ENCODE peak calls at places on chromosomes 11 and 22, in four cellular contexts. One of them, this sample, is unnamed. For H3K9me3 and H3K4me1, the result is how much of the 10 kb centered on the place peaks cover.

GRCh38 chr11:66510990-66511339 is 530 bp downstream of the BBS1 start:
- DNase-seq in H9: no peak
- DNase-seq in kidney: no peak
- DNase-seq in CD8-positive, alpha-beta T cell: no peak
- DNase-seq in this sample: no peak

GRCh38 chr11:129705341-129705740 is 110.3 kb upstream of the TMEM45B start:
- DNase-seq in H9: no peak
- DNase-seq in kidney: no peak
- DNase-seq in CD8-positive, alpha-beta T cell: no peak
- DNase-seq in this sample: no peak

GRCh38 chr11:40295466-40295865 is 1164.0 kb downstream of the LRRC4C start:
- DNase-seq in H9: no peak
- DNase-seq in kidney: no peak
- DNase-seq in CD8-positive, alpha-beta T cell: no peak
- DNase-seq in this sample: no peak

GRCh38 chr11:86592659-86593451 is 79.6 kb downstream of the ME3 start:
- DNase-seq in H9: no peak
- DNase-seq in kidney: no peak
- DNase-seq in CD8-positive, alpha-beta T cell: peak
- DNase-seq in this sample: peak

GRCh38 chr11:33207408-33207985 is 46.2 kb upstream of the CSTF3 start:
- DNase-seq in H9: no peak
- DNase-seq in kidney: no peak
- DNase-seq in CD8-positive, alpha-beta T cell: no peak
- DNase-seq in this sample: no peak

GRCh38 chr11:24842308-24842707 is 345.5 kb downstream of the LUZP2 start:
- DNase-seq in H9: no peak
- DNase-seq in kidney: no peak
- DNase-seq in CD8-positive, alpha-beta T cell: no peak
- DNase-seq in this sample: no peak

GRCh38 chr11:10770626-10771254 is 19.7 kb downstream of the CTR9 start:
- DNase-seq in H9: no peak
- DNase-seq in kidney: no peak
- DNase-seq in CD8-positive, alpha-beta T cell: peak
- DNase-seq in this sample: peak

GRCh38 chr11:19935507-19935906 is 222.9 kb downstream of the NAV2 start:
- DNase-seq in H9: peak
- DNase-seq in kidney: no peak
- DNase-seq in CD8-positive, alpha-beta T cell: no peak
- DNase-seq in this sample: peak

GRCh38 chr11:69576069-69576782 is 64.7 kb upstream of the CCND1 start:
- DNase-seq in H9: no peak
- DNase-seq in kidney: no peak
- DNase-seq in CD8-positive, alpha-beta T cell: no peak
- DNase-seq in this sample: peak

GRCh38 chr22:41030891-41031290 is 61.5 kb upstream of the EP300 start:
- DNase-seq in H9: no peak
- DNase-seq in kidney: no peak
- DNase-seq in CD8-positive, alpha-beta T cell: no peak
- DNase-seq in this sample: no peak

GRCh38 chr11:69654001-69654659 is 13.2 kb downstream of the CCND1 start:
- DNase-seq in H9: peak
- DNase-seq in kidney: peak
- DNase-seq in CD8-positive, alpha-beta T cell: no peak
- DNase-seq in this sample: no peak

GRCh38 chr22:35804421-35804820 is 86.7 kb downstream of the APOL5 start:
- DNase-seq in H9: no peak
- DNase-seq in kidney: no peak
- DNase-seq in CD8-positive, alpha-beta T cell: no peak
- DNase-seq in this sample: no peak

GRCh38 chr11:120778692-120779490 is 245.0 kb upstream of the TBCEL start:
- DNase-seq in H9: peak
- DNase-seq in kidney: no peak
- DNase-seq in CD8-positive, alpha-beta T cell: no peak
- DNase-seq in this sample: no peak

GRCh38 chr22:31829505-31829904 is 75.7 kb downstream of the DEPDC5 start:
- DNase-seq in H9: no peak
- DNase-seq in kidney: no peak
- DNase-seq in CD8-positive, alpha-beta T cell: no peak
- DNase-seq in this sample: peak

GRCh38 chr11:112822478-112823274 is 138.5 kb upstream of the NCAM1 start:
- DNase-seq in H9: peak
- DNase-seq in kidney: no peak
- DNase-seq in CD8-positive, alpha-beta T cell: no peak
- DNase-seq in this sample: no peak

GRCh38 chr22:39384750-39385480 is 14.7 kb upstream of the TAB1 start:
- DNase-seq in H9: peak
- DNase-seq in kidney: no peak
- DNase-seq in CD8-positive, alpha-beta T cell: no peak
- DNase-seq in this sample: no peak

GRCh38 chr11:6307879-6308278 is 12.4 kb downstream of the CAVIN3 start:
- DNase-seq in H9: no peak
- DNase-seq in kidney: no peak
- DNase-seq in CD8-positive, alpha-beta T cell: no peak
- DNase-seq in this sample: no peak

GRCh38 chr11:44619931-44620725 is 54.7 kb downstream of the CD82 start:
- DNase-seq in H9: peak
- DNase-seq in kidney: no peak
- DNase-seq in CD8-positive, alpha-beta T cell: peak
- DNase-seq in this sample: no peak

GRCh38 chr11:30935861-30936260 is 349.7 kb upstream of the MPPED2 start:
- DNase-seq in H9: no peak
- DNase-seq in kidney: no peak
- DNase-seq in CD8-positive, alpha-beta T cell: no peak
- DNase-seq in this sample: no peak

GRCh38 chr11:91435694-91436375 is 788.8 kb upstream of the FAT3 start:
- DNase-seq in H9: no peak
- DNase-seq in kidney: no peak
- DNase-seq in CD8-positive, alpha-beta T cell: no peak
- DNase-seq in this sample: no peak

GRCh38 chr22:29337631-29338284 is 22.3 kb upstream of the RASL10A start:
- DNase-seq in H9: no peak
- DNase-seq in kidney: no peak
- DNase-seq in CD8-positive, alpha-beta T cell: no peak
- DNase-seq in this sample: no peak

GRCh38 chr22:44191036-44191454 is 10.3 kb downstream of the PARVG start:
- DNase-seq in H9: no peak
- DNase-seq in kidney: peak
- DNase-seq in CD8-positive, alpha-beta T cell: no peak
- DNase-seq in this sample: no peak

GRCh38 chr11:110507328-110507727 is 77.6 kb downstream of the FDX1 start:
- DNase-seq in H9: no peak
- DNase-seq in kidney: no peak
- DNase-seq in CD8-positive, alpha-beta T cell: no peak
- DNase-seq in this sample: no peak

GRCh38 chr11:78932757-78933156 is 358.1 kb upstream of the NARS2 start:
- DNase-seq in H9: no peak
- DNase-seq in kidney: no peak
- DNase-seq in CD8-positive, alpha-beta T cell: no peak
- DNase-seq in this sample: no peak

GRCh38 chr11:69050592-69051380 is 2.1 kb downstream of the TPCN2 start:
- DNase-seq in H9: no peak
- DNase-seq in kidney: peak
- DNase-seq in CD8-positive, alpha-beta T cell: no peak
- DNase-seq in this sample: no peak

GRCh38 chr22:34430386-34430785 is 510.1 kb upstream of the LARGE1 start:
- DNase-seq in H9: no peak
- DNase-seq in kidney: no peak
- DNase-seq in CD8-positive, alpha-beta T cell: no peak
- DNase-seq in this sample: no peak

GRCh38 chr22:50143096-50143495 is 27.4 kb upstream of the PANX2 start:
- DNase-seq in H9: no peak
- DNase-seq in kidney: no peak
- DNase-seq in CD8-positive, alpha-beta T cell: no peak
- DNase-seq in this sample: peak

GRCh38 chr11:114813216-114813615 is 134.9 kb downstream of the NXPE2 start:
- DNase-seq in H9: no peak
- DNase-seq in kidney: no peak
- DNase-seq in CD8-positive, alpha-beta T cell: no peak
- DNase-seq in this sample: no peak

DNA sequence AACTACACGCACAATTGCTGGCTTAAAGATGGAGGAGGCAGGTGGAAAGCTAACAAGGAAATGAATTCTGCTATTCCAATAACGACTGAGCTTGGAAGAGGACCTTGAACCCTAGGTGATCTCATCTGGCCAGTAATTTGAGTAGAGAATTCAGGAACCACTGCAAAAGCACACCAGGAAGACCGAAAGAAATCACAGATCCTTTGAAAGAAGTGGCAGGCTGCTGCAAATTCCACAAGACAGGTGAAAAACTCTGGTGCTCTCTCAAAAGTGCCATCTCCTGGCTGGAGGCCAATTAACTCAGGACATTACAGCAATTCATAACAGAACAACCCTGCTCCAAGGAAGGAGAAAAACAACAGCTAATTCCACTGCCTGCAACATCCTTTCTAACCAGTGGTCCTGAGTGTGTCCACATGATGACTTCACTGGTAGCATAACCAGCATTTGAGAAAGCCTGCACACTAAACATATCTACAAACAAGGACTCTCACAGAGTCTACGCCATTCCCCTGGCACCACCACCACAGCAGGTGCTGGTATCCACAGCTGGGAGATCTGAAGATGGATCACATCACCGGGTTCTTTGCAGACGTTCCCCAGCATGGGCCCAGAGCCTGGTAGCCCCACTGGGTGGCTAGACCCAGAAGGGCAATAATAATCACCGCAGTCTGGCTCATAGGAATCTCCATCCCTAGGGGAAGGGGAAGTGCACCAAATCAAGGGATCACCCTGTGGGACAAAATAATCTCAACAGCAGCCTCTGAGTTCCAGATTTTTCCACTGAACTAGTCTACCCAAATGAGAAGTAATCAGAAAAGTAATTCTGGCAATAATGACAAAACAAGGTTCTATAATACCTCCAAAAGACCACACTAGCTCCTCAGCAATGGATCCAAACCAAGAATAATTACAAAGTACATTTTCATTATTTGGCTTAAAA is 44.9 kb upstream of the CLTCL1 start:
- DNase-seq in H9: no peak
- DNase-seq in kidney: no peak
- DNase-seq in CD8-positive, alpha-beta T cell: no peak
- DNase-seq in this sample: no peak
- H3K9me3 ChIP-seq in H9: under half
- H3K9me3 ChIP-seq in kidney: under half
- H3K9me3 ChIP-seq in CD8-positive, alpha-beta T cell: under half
- H3K9me3 ChIP-seq in this sample: under half

GRCh38 chr11:12433571-12434061 is 56.2 kb downstream of the PARVA start:
- DNase-seq in H9: no peak
- DNase-seq in kidney: no peak
- DNase-seq in CD8-positive, alpha-beta T cell: no peak
- DNase-seq in this sample: peak

GRCh38 chr11:12435264-12435663 is 57.9 kb downstream of the PARVA start:
- DNase-seq in H9: no peak
- DNase-seq in kidney: no peak
- DNase-seq in CD8-positive, alpha-beta T cell: no peak
- DNase-seq in this sample: no peak

GRCh38 chr11:12432507-12432906 is 55.1 kb downstream of the PARVA start:
- DNase-seq in H9: no peak
- DNase-seq in kidney: no peak
- DNase-seq in CD8-positive, alpha-beta T cell: no peak
- DNase-seq in this sample: no peak

GRCh38 chr11:12436266-12436665 is 58.9 kb downstream of the PARVA start:
- DNase-seq in H9: no peak
- DNase-seq in kidney: no peak
- DNase-seq in CD8-positive, alpha-beta T cell: no peak
- DNase-seq in this sample: no peak

DNA sequence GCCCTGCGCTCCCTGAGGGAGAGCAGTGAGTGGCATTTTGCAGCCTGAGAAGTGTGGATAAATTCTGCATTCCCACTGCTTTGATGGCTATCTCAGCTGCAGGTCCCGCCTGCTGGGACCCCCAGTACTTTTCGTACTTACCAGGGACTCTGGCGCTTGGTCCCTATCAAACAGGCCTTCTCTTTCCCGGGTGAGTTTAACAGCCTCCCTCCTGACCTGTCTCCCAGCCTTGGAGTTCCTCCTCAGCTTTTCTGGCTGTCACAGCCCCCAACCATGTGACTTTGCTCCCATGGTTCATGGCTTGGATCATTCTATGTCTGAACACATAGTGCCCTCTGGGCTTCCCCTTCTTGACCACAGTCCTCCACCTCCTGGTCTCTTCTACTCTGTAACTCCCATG is 56.9 kb downstream of the PARVA start:
- DNase-seq in H9: no peak
- DNase-seq in kidney: no peak
- DNase-seq in CD8-positive, alpha-beta T cell: no peak
- DNase-seq in this sample: no peak
- H3K4me1 ChIP-seq in H9: under half
- H3K4me1 ChIP-seq in kidney: under half
- H3K4me1 ChIP-seq in CD8-positive, alpha-beta T cell: under half
- H3K4me1 ChIP-seq in this sample: half or more

GRCh38 chr11:94650756-94651155 is 83.6 kb downstream of the PIWIL4 start:
- DNase-seq in H9: no peak
- DNase-seq in kidney: peak
- DNase-seq in CD8-positive, alpha-beta T cell: no peak
- DNase-seq in this sample: no peak
- H3K9me3 ChIP-seq in H9: under half
- H3K9me3 ChIP-seq in kidney: under half
- H3K9me3 ChIP-seq in CD8-positive, alpha-beta T cell: under half
- H3K9me3 ChIP-seq in this sample: under half

GRCh38 chr22:21829523-21829922 is 37.9 kb downstream of the MAPK1 start:
- DNase-seq in H9: no peak
- DNase-seq in kidney: no peak
- DNase-seq in CD8-positive, alpha-beta T cell: no peak
- DNase-seq in this sample: no peak

GRCh38 chr22:21826204-21826603 is 41.2 kb downstream of the MAPK1 start:
- DNase-seq in H9: no peak
- DNase-seq in kidney: no peak
- DNase-seq in CD8-positive, alpha-beta T cell: no peak
- DNase-seq in this sample: no peak

GRCh38 chr22:21824439-21824912 is 43.0 kb downstream of the MAPK1 start:
- DNase-seq in H9: no peak
- DNase-seq in kidney: no peak
- DNase-seq in CD8-positive, alpha-beta T cell: no peak
- DNase-seq in this sample: no peak

GRCh38 chr22:21827628-21828267 is 39.7 kb downstream of the MAPK1 start:
- DNase-seq in H9: no peak
- DNase-seq in kidney: no peak
- DNase-seq in CD8-positive, alpha-beta T cell: no peak
- DNase-seq in this sample: no peak

GRCh38 chr22:21828268-21828638 is 39.2 kb downstream of the MAPK1 start:
- DNase-seq in H9: no peak
- DNase-seq in kidney: no peak
- DNase-seq in CD8-positive, alpha-beta T cell: no peak
- DNase-seq in this sample: no peak
- H3K4me1 ChIP-seq in H9: under half
- H3K4me1 ChIP-seq in kidney: under half
- H3K4me1 ChIP-seq in CD8-positive, alpha-beta T cell: under half
- H3K4me1 ChIP-seq in this sample: under half

This sample was measured in SJSA1.